ENCODE peak calls at places on chromosomes 5 and 9, in ten cellular contexts. One of them, this sample, is unnamed. For H3K9me3, the result is how much of the 10 kb centered on the place peaks cover.

GRCh38 chr9:93667006-93667405 is 90.6 kb downstream of the PHF2 start:
- DNase-seq in cardiac muscle cell: no peak
- DNase-seq in Peyer's patch: peak
- DNase-seq in A549: no peak
- DNase-seq in effector memory CD4-positive, alpha-beta T cell: no peak
- DNase-seq in spleen: peak
- DNase-seq in kidney: peak
- DNase-seq in pancreas: peak
- DNase-seq in adipocyte: no peak
- DNase-seq in sigmoid colon: peak
- DNase-seq in this sample: no peak

GRCh38 chr5:159819671-159820411 is 96.4 kb upstream of the ADRA1B start:
- DNase-seq in spleen: no peak
- DNase-seq in sigmoid colon: peak
- DNase-seq in pancreas: peak
- DNase-seq in A549: peak
- DNase-seq in cardiac muscle cell: no peak
- DNase-seq in adipocyte: peak
- DNase-seq in kidney: peak
- DNase-seq in effector memory CD4-positive, alpha-beta T cell: no peak
- DNase-seq in Peyer's patch: no peak
- DNase-seq in this sample: no peak

GRCh38 chr5:10555134-10555733 is 8.6 kb upstream of the ANKRD33B start:
- DNase-seq in effector memory CD4-positive, alpha-beta T cell: no peak
- DNase-seq in kidney: no peak
- DNase-seq in cardiac muscle cell: no peak
- DNase-seq in pancreas: no peak
- DNase-seq in adipocyte: peak
- DNase-seq in spleen: no peak
- DNase-seq in A549: peak
- DNase-seq in Peyer's patch: no peak
- DNase-seq in sigmoid colon: peak
- DNase-seq in this sample: no peak

GRCh38 chr5:132473019-132473531 is 17.5 kb downstream of the IRF1 start:
- DNase-seq in Peyer's patch: peak
- DNase-seq in A549: no peak
- DNase-seq in sigmoid colon: peak
- DNase-seq in adipocyte: no peak
- DNase-seq in pancreas: no peak
- DNase-seq in cardiac muscle cell: no peak
- DNase-seq in effector memory CD4-positive, alpha-beta T cell: peak
- DNase-seq in kidney: peak
- DNase-seq in spleen: peak
- DNase-seq in this sample: peak

GRCh38 chr5:73908440-73908839 is 282.4 kb downstream of the ARHGEF28 start:
- DNase-seq in cardiac muscle cell: no peak
- DNase-seq in pancreas: no peak
- DNase-seq in kidney: no peak
- DNase-seq in A549: no peak
- DNase-seq in adipocyte: peak
- DNase-seq in Peyer's patch: no peak
- DNase-seq in sigmoid colon: no peak
- DNase-seq in spleen: no peak
- DNase-seq in effector memory CD4-positive, alpha-beta T cell: no peak
- DNase-seq in this sample: no peak

GRCh38 chr5:103293099-103293498 is 34.5 kb downstream of the MACIR start:
- DNase-seq in pancreas: no peak
- DNase-seq in spleen: no peak
- DNase-seq in A549: no peak
- DNase-seq in kidney: no peak
- DNase-seq in sigmoid colon: no peak
- DNase-seq in cardiac muscle cell: no peak
- DNase-seq in effector memory CD4-positive, alpha-beta T cell: no peak
- DNase-seq in adipocyte: no peak
- DNase-seq in Peyer's patch: no peak
- DNase-seq in this sample: no peak

GRCh38 chr5:132677682-132678400 is 4.1 kb downstream of the IL4 start:
- DNase-seq in A549: no peak
- DNase-seq in cardiac muscle cell: no peak
- DNase-seq in effector memory CD4-positive, alpha-beta T cell: no peak
- DNase-seq in pancreas: no peak
- DNase-seq in Peyer's patch: no peak
- DNase-seq in spleen: no peak
- DNase-seq in adipocyte: no peak
- DNase-seq in sigmoid colon: no peak
- DNase-seq in kidney: no peak
- DNase-seq in this sample: no peak

GRCh38 chr5:178515019-178515418 is 75.2 kb downstream of the COL23A1 start:
- DNase-seq in cardiac muscle cell: no peak
- DNase-seq in pancreas: no peak
- DNase-seq in Peyer's patch: no peak
- DNase-seq in kidney: no peak
- DNase-seq in effector memory CD4-positive, alpha-beta T cell: no peak
- DNase-seq in A549: no peak
- DNase-seq in spleen: no peak
- DNase-seq in adipocyte: no peak
- DNase-seq in sigmoid colon: no peak
- DNase-seq in this sample: no peak

GRCh38 chr5:173327948-173328895 is at the start of gene STC2:
- DNase-seq in A549: peak
- DNase-seq in adipocyte: peak
- DNase-seq in Peyer's patch: no peak
- DNase-seq in cardiac muscle cell: peak
- DNase-seq in pancreas: peak
- DNase-seq in effector memory CD4-positive, alpha-beta T cell: no peak
- DNase-seq in sigmoid colon: peak
- DNase-seq in kidney: peak
- DNase-seq in spleen: peak
- DNase-seq in this sample: no peak

GRCh38 chr5:32116574-32117313 is 57.4 kb downstream of the GOLPH3 start:
- DNase-seq in effector memory CD4-positive, alpha-beta T cell: no peak
- DNase-seq in Peyer's patch: no peak
- DNase-seq in spleen: no peak
- DNase-seq in sigmoid colon: no peak
- DNase-seq in pancreas: no peak
- DNase-seq in A549: no peak
- DNase-seq in cardiac muscle cell: no peak
- DNase-seq in kidney: no peak
- DNase-seq in adipocyte: peak
- DNase-seq in this sample: no peak

GRCh38 chr5:54915466-54916027 is 69.8 kb downstream of the ESM1 start:
- DNase-seq in spleen: no peak
- DNase-seq in Peyer's patch: no peak
- DNase-seq in kidney: no peak
- DNase-seq in effector memory CD4-positive, alpha-beta T cell: no peak
- DNase-seq in pancreas: no peak
- DNase-seq in sigmoid colon: no peak
- DNase-seq in A549: no peak
- DNase-seq in adipocyte: no peak
- DNase-seq in cardiac muscle cell: no peak
- DNase-seq in this sample: no peak

GRCh38 chr5:55868846-55869245 is 17.7 kb downstream of the IL31RA start:
- DNase-seq in sigmoid colon: no peak
- DNase-seq in cardiac muscle cell: no peak
- DNase-seq in kidney: no peak
- DNase-seq in effector memory CD4-positive, alpha-beta T cell: no peak
- DNase-seq in pancreas: no peak
- DNase-seq in A549: peak
- DNase-seq in Peyer's patch: no peak
- DNase-seq in spleen: no peak
- DNase-seq in adipocyte: peak
- DNase-seq in this sample: no peak

GRCh38 chr5:773517-774264 is 10.8 kb downstream of the ZDHHC11B start:
- DNase-seq in effector memory CD4-positive, alpha-beta T cell: no peak
- DNase-seq in sigmoid colon: peak
- DNase-seq in cardiac muscle cell: no peak
- DNase-seq in spleen: peak
- DNase-seq in adipocyte: no peak
- DNase-seq in Peyer's patch: no peak
- DNase-seq in pancreas: peak
- DNase-seq in A549: no peak
- DNase-seq in kidney: peak
- DNase-seq in this sample: no peak

GRCh38 chr5:110414360-110414759 is 312.1 kb downstream of the TMEM232 start:
- DNase-seq in adipocyte: peak
- DNase-seq in sigmoid colon: no peak
- DNase-seq in Peyer's patch: no peak
- DNase-seq in kidney: no peak
- DNase-seq in pancreas: no peak
- DNase-seq in cardiac muscle cell: no peak
- DNase-seq in A549: no peak
- DNase-seq in spleen: no peak
- DNase-seq in effector memory CD4-positive, alpha-beta T cell: no peak
- DNase-seq in this sample: no peak

GRCh38 chr9:117784996-117785395 is 80.8 kb downstream of the TLR4 start:
- DNase-seq in adipocyte: no peak
- DNase-seq in pancreas: no peak
- DNase-seq in sigmoid colon: no peak
- DNase-seq in kidney: no peak
- DNase-seq in A549: no peak
- DNase-seq in cardiac muscle cell: no peak
- DNase-seq in effector memory CD4-positive, alpha-beta T cell: no peak
- DNase-seq in spleen: no peak
- DNase-seq in Peyer's patch: no peak
- DNase-seq in this sample: no peak

GRCh38 chr5:174794941-174795672 is 70.7 kb downstream of the MSX2 start:
- DNase-seq in Peyer's patch: no peak
- DNase-seq in spleen: no peak
- DNase-seq in kidney: no peak
- DNase-seq in A549: no peak
- DNase-seq in sigmoid colon: no peak
- DNase-seq in pancreas: no peak
- DNase-seq in adipocyte: no peak
- DNase-seq in effector memory CD4-positive, alpha-beta T cell: no peak
- DNase-seq in cardiac muscle cell: no peak
- DNase-seq in this sample: no peak

GRCh38 chr5:143054480-143054941 is 284.3 kb downstream of the ARHGAP26 start:
- DNase-seq in A549: no peak
- DNase-seq in effector memory CD4-positive, alpha-beta T cell: no peak
- DNase-seq in cardiac muscle cell: peak
- DNase-seq in Peyer's patch: no peak
- DNase-seq in sigmoid colon: no peak
- DNase-seq in adipocyte: no peak
- DNase-seq in pancreas: no peak
- DNase-seq in kidney: no peak
- DNase-seq in spleen: no peak
- DNase-seq in this sample: no peak

GRCh38 chr5:5422819-5423515 is 490 bp downstream of the ICE1 start:
- DNase-seq in spleen: no peak
- DNase-seq in A549: no peak
- DNase-seq in sigmoid colon: no peak
- DNase-seq in adipocyte: peak
- DNase-seq in pancreas: no peak
- DNase-seq in cardiac muscle cell: no peak
- DNase-seq in kidney: no peak
- DNase-seq in Peyer's patch: no peak
- DNase-seq in effector memory CD4-positive, alpha-beta T cell: no peak
- DNase-seq in this sample: no peak

DNA sequence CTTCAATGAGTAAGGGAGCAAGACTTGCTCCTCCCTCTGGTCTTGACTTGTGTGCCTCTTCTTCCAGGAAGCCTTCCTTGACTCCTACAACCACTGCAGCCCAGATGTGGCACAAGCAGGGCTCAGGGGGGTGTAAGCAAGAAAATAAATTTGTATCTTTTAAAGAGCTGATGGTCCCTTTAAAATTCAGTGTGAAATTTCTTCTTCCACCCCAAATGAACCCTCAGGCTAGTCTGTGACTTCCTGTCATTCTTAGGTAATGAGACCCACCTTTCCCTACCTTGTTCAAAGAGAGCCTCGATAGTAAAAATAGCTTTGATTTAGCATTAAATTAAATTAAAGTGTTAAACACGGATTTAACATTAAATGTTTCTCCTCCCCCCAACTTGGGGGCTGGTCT is 64.4 kb downstream of the OLFM1 start:
- DNase-seq in spleen: no peak
- DNase-seq in A549: no peak
- DNase-seq in Peyer's patch: no peak
- DNase-seq in pancreas: no peak
- DNase-seq in sigmoid colon: no peak
- DNase-seq in kidney: no peak
- DNase-seq in effector memory CD4-positive, alpha-beta T cell: no peak
- DNase-seq in cardiac muscle cell: no peak
- DNase-seq in adipocyte: no peak
- DNase-seq in this sample: no peak
- H3K9me3 ChIP-seq in spleen: under half
- H3K9me3 ChIP-seq in A549: under half
- H3K9me3 ChIP-seq in Peyer's patch: under half
- H3K9me3 ChIP-seq in pancreas: under half
- H3K9me3 ChIP-seq in sigmoid colon: under half
- H3K9me3 ChIP-seq in kidney: under half
- H3K9me3 ChIP-seq in effector memory CD4-positive, alpha-beta T cell: under half
- H3K9me3 ChIP-seq in cardiac muscle cell: under half
- H3K9me3 ChIP-seq in adipocyte: under half
- H3K9me3 ChIP-seq in this sample: under half

GRCh38 chr5:180935203-180935602 is 36.2 kb downstream of the BTNL8 start:
- DNase-seq in pancreas: no peak
- DNase-seq in kidney: no peak
- DNase-seq in adipocyte: no peak
- DNase-seq in A549: no peak
- DNase-seq in Peyer's patch: peak
- DNase-seq in effector memory CD4-positive, alpha-beta T cell: no peak
- DNase-seq in cardiac muscle cell: no peak
- DNase-seq in sigmoid colon: no peak
- DNase-seq in spleen: no peak
- DNase-seq in this sample: no peak
- H3K9me3 ChIP-seq in pancreas: under half
- H3K9me3 ChIP-seq in kidney: under half
- H3K9me3 ChIP-seq in adipocyte: under half
- H3K9me3 ChIP-seq in A549: under half
- H3K9me3 ChIP-seq in Peyer's patch: under half
- H3K9me3 ChIP-seq in effector memory CD4-positive, alpha-beta T cell: under half
- H3K9me3 ChIP-seq in cardiac muscle cell: under half
- H3K9me3 ChIP-seq in sigmoid colon: under half
- H3K9me3 ChIP-seq in spleen: half or more
- H3K9me3 ChIP-seq in this sample: under half

GRCh38 chr5:18652404-18653215 is 1018.4 kb downstream of the TAF11L14 start:
- DNase-seq in sigmoid colon: no peak
- DNase-seq in Peyer's patch: no peak
- DNase-seq in A549: no peak
- DNase-seq in pancreas: no peak
- DNase-seq in kidney: no peak
- DNase-seq in adipocyte: no peak
- DNase-seq in cardiac muscle cell: no peak
- DNase-seq in effector memory CD4-positive, alpha-beta T cell: no peak
- DNase-seq in spleen: no peak
- DNase-seq in this sample: no peak
- H3K9me3 ChIP-seq in sigmoid colon: under half
- H3K9me3 ChIP-seq in Peyer's patch: under half
- H3K9me3 ChIP-seq in A549: under half
- H3K9me3 ChIP-seq in pancreas: under half
- H3K9me3 ChIP-seq in kidney: under half
- H3K9me3 ChIP-seq in adipocyte: under half
- H3K9me3 ChIP-seq in cardiac muscle cell: under half
- H3K9me3 ChIP-seq in effector memory CD4-positive, alpha-beta T cell: under half
- H3K9me3 ChIP-seq in spleen: under half
- H3K9me3 ChIP-seq in this sample: under half

DNA sequence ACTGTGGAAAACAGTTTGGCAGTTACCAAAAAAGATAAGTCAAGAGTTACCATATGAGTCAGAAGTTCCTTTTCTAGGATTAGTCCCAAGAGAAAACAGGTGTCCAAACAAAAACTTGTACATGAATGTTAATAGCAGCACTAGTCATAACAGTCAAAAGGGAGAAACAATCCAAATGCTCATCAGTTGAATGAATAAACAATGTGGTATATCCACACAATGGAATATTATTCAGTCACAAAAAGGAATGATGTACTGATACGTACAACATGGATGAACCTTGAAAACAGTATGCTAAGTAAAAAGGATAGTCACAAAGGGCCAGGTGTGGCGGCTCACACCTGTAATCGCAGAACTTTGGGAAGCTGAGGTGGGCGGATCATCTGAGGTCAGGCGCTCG is 7.9 kb downstream of the ZNF510 start:
- DNase-seq in A549: no peak
- DNase-seq in Peyer's patch: no peak
- DNase-seq in spleen: no peak
- DNase-seq in sigmoid colon: no peak
- DNase-seq in kidney: no peak
- DNase-seq in effector memory CD4-positive, alpha-beta T cell: no peak
- DNase-seq in cardiac muscle cell: no peak
- DNase-seq in adipocyte: no peak
- DNase-seq in pancreas: no peak
- DNase-seq in this sample: no peak
- H3K9me3 ChIP-seq in A549: half or more
- H3K9me3 ChIP-seq in Peyer's patch: under half
- H3K9me3 ChIP-seq in spleen: half or more
- H3K9me3 ChIP-seq in sigmoid colon: under half
- H3K9me3 ChIP-seq in kidney: under half
- H3K9me3 ChIP-seq in effector memory CD4-positive, alpha-beta T cell: under half
- H3K9me3 ChIP-seq in cardiac muscle cell: under half
- H3K9me3 ChIP-seq in adipocyte: half or more
- H3K9me3 ChIP-seq in pancreas: under half
- H3K9me3 ChIP-seq in this sample: under half